ENCODE peak calls at places on chromosomes 3 and 15, in nine cellular contexts. D, C, L, P, A, J, O, M and E are unnamed samples.

GRCh38 chr3:44021646-44022594 is 219.8 kb upstream of the TOPAZ1 start:
- DNase-seq in L (no peak), D (peak; percentile 39), M (no peak), P (peak; percentile 13), O (peak; percentile 62), C (no peak), A (no peak), J (no peak), E (no peak)

GRCh38 chr15:74826911-74827310 is 484 bp downstream of the CPLX3 start:
- DNase-seq in P (no peak), A (no peak), L (no peak), C (no peak), O (no peak), J (no peak), M (no peak), D (no peak), E (no peak)

GRCh38 chr3:130971208-130971607 is 55.4 kb downstream of the ASTE1 start:
- DNase-seq in O (no peak), M (no peak), A (no peak), J (no peak), D (no peak), C (no peak), P (no peak), L (no peak), E (no peak)

GRCh38 chr3:58237940-58238681 is 519 bp downstream of the ABHD6 start:
- DNase-seq in C (peak; percentile 60), M (peak; percentile 35), L (peak; percentile 65), J (peak; percentile 84), D (peak; percentile 40), A (no peak), O (peak; percentile 90), P (peak; percentile 18), E (no peak)

GRCh38 chr3:52327486-52328290 is 11.6 kb downstream of the DNAH1 start:
- DNase-seq in J (no peak), M (no peak), L (no peak), D (no peak), A (no peak), O (no peak), C (no peak), P (no peak), E (no peak)

GRCh38 chr3:167750273-167750971 is 14.9 kb downstream of the SERPINI1 start:
- DNase-seq in M (no peak), A (no peak), D (no peak), L (no peak), J (no peak), O (no peak), P (no peak), C (no peak), E (no peak)

GRCh38 chr15:76912430-76912829 is 7.3 kb upstream of the SCAPER start:
- DNase-seq in P (no peak), D (no peak), L (no peak), C (no peak), M (no peak), J (no peak), A (no peak), O (no peak), E (no peak)

GRCh38 chr15:69141286-69141701 is 19.1 kb upstream of the GLCE start:
- DNase-seq in P (no peak), O (no peak), L (no peak), C (peak; percentile 46), A (no peak), M (no peak), J (no peak), D (no peak), E (no peak)

GRCh38 chr3:175664911-175665310 is 805.8 kb downstream of the NAALADL2 start:
- DNase-seq in C (no peak), M (no peak), L (no peak), A (no peak), O (no peak), D (no peak), J (no peak), P (no peak), E (no peak)

GRCh38 chr3:97827741-97828471 is 6.1 kb downstream of the CRYBG3 start:
- DNase-seq in D (no peak), C (no peak), M (no peak), A (no peak), J (no peak), O (no peak), P (no peak), L (no peak), E (no peak)

GRCh38 chr3:159273608-159274007 is 471.8 kb downstream of the MFSD1 start:
- DNase-seq in D (peak; percentile 87), M (peak; percentile 24), C (peak; percentile 74), J (no peak), L (no peak), P (peak; percentile 55), O (no peak), A (no peak), E (no peak)

GRCh38 chr3:173977747-173978146 is 580.2 kb downstream of the NLGN1 start:
- DNase-seq in D (no peak), L (no peak), C (no peak), A (no peak), O (no peak), J (no peak), P (peak; percentile 60), M (no peak), E (no peak)

GRCh38 chr3:79396595-79396994 is 371.2 kb downstream of the ROBO1 start:
- DNase-seq in L (no peak), P (no peak), J (no peak), D (no peak), C (no peak), M (no peak), A (no peak), O (no peak), E (no peak)

GRCh38 chr3:78116874-78117273 is 1077.0 kb downstream of the ROBO2 start:
- DNase-seq in A (no peak), M (no peak), J (no peak), L (no peak), C (no peak), O (no peak), P (peak; percentile 22), D (no peak), E (peak; percentile 44)

GRCh38 chr3:55721716-55722484 is 234.8 kb upstream of the WNT5A start:
- DNase-seq in A (no peak), J (no peak), M (peak; percentile 34), D (peak; percentile 57), P (peak; percentile 35), O (no peak), L (peak; percentile 27), C (peak; percentile 56), E (no peak)

GRCh38 chr15:83913034-83913632 is 259.2 kb downstream of the ADAMTSL3 start:
- DNase-seq in C (no peak), L (no peak), A (no peak), O (peak; percentile 36), J (no peak), M (no peak), P (no peak), D (no peak), E (no peak)

GRCh38 chr3:19946291-19946831 is 536 bp upstream of the RAB5A start:
- DNase-seq in D (no peak), O (no peak), M (no peak), L (no peak), P (peak; percentile 31), C (no peak), A (no peak), J (no peak), E (no peak)

GRCh38 chr3:2713923-2714322 is 396.3 kb downstream of the IL5RA start:
- DNase-seq in O (no peak), A (no peak), J (no peak), P (no peak), C (no peak), M (no peak), L (no peak), D (no peak), E (no peak)

GRCh38 chr3:147393261-147393964 is 12.9 kb downstream of the ZIC4 start:
- DNase-seq in D (peak; percentile 52), O (peak; percentile 73), P (no peak), A (no peak), L (no peak), J (no peak), M (no peak), C (no peak), E (no peak)

GRCh38 chr3:67015702-67016500 is 17.8 kb downstream of the KBTBD8 start:
- DNase-seq in D (no peak), P (no peak), O (no peak), M (no peak), A (no peak), C (no peak), J (no peak), L (no peak), E (no peak)

GRCh38 chr3:67009716-67010115 is 11.6 kb downstream of the KBTBD8 start:
- DNase-seq in O (no peak), D (no peak), A (no peak), C (no peak), M (no peak), P (no peak), J (no peak), L (no peak), E (no peak)

GRCh38 chr3:67008388-67008787 is 10.3 kb downstream of the KBTBD8 start:
- DNase-seq in L (no peak), D (no peak), P (no peak), O (no peak), C (no peak), J (no peak), M (no peak), A (no peak), E (no peak)

GRCh38 chr3:67012564-67012963 is 14.5 kb downstream of the KBTBD8 start:
- DNase-seq in M (no peak), P (no peak), L (no peak), J (no peak), D (no peak), C (no peak), O (no peak), A (no peak), E (no peak)

GRCh38 chr3:67011414-67012131 is 13.5 kb downstream of the KBTBD8 start:
- DNase-seq in A (no peak), P (no peak), C (no peak), L (no peak), D (no peak), O (no peak), M (no peak), J (no peak), E (no peak)
- TF ChIP-seq CTCF in A (no peak), P (no peak), C (no peak), L (no peak), D (no peak), O (no peak), M (no peak), J (no peak), E (no peak)

GRCh38 chr15:82043726-82044372 is 2.0 kb downstream of the MEX3B start:
- DNase-seq in M (no peak), P (peak; percentile 25), O (peak; percentile 72), L (peak; percentile 30), A (no peak), J (peak; percentile 65), C (no peak), D (no peak), E (no peak)
- H3K4me3 ChIP-seq in M (peak overlapping the region; percentile 79), P (peak overlapping the region; percentile 70), O (no peak overlapping the region), L (peak overlapping the region; percentile 70), A (no peak overlapping the region), J (peak overlapping the region; percentile 90), C (peak overlapping the region; percentile 80), D (peak overlapping the region; percentile 88), E (peak overlapping the region; percentile 82)

GRCh38 chr3:46663611-46664135 is 29.8 kb downstream of the ALS2CL start:
- DNase-seq in C (peak; percentile 43), O (no peak), J (peak; percentile 64), M (no peak), L (peak; percentile 12), P (peak; percentile 20), A (no peak), D (peak; percentile 48), E (no peak)
- TF ChIP-seq CTCF in C (peak; percentile 29), O (no peak), J (peak; percentile 25), M (no peak), L (no peak), P (no peak), A (peak; percentile 46), D (no peak), E (peak; percentile 11)

GRCh38 chr15:81265256-81265943 is 58.5 kb downstream of the STARD5 start:
- DNase-seq in P (no peak), M (peak; percentile 29), D (no peak), O (no peak), C (no peak), J (no peak), A (no peak), L (no peak), E (no peak)
- H3K4me3 ChIP-seq in P (no peak overlapping the region), M (no peak overlapping the region), D (no peak overlapping the region), O (no peak overlapping the region), C (no peak overlapping the region), J (no peak overlapping the region), A (no peak overlapping the region), L (no peak overlapping the region), E (no peak overlapping the region)